ENCODE peak calls at places on chromosomes 12 and 14, in ten cellular contexts. One of them, this sample, is unnamed.

GRCh38 chr12:64864319-64864718 is 39.9 kb downstream of the TBC1D30 start:
- DNase-seq in neural crest cell: no peak
- DNase-seq in breast epithelium: no peak
- DNase-seq in cardiac fibroblast: no peak
- DNase-seq in tibial artery: no peak
- DNase-seq in retinal pigment epithelial cell: no peak
- DNase-seq in adrenal gland: no peak
- DNase-seq in left ventricle myocardium inferior: no peak
- DNase-seq in A549: no peak
- DNase-seq in dorsolateral prefrontal cortex: no peak
- DNase-seq in this sample: no peak

GRCh38 chr12:42386310-42386709 is 60.3 kb downstream of the PPHLN1 start:
- DNase-seq in tibial artery: no peak
- DNase-seq in breast epithelium: no peak
- DNase-seq in adrenal gland: no peak
- DNase-seq in cardiac fibroblast: no peak
- DNase-seq in A549: no peak
- DNase-seq in retinal pigment epithelial cell: no peak
- DNase-seq in dorsolateral prefrontal cortex: no peak
- DNase-seq in left ventricle myocardium inferior: no peak
- DNase-seq in neural crest cell: no peak
- DNase-seq in this sample: no peak

GRCh38 chr12:75868501-75868900 is 163.1 kb downstream of the PHLDA1 start:
- DNase-seq in neural crest cell: no peak
- DNase-seq in cardiac fibroblast: no peak
- DNase-seq in breast epithelium: no peak
- DNase-seq in left ventricle myocardium inferior: peak
- DNase-seq in adrenal gland: no peak
- DNase-seq in tibial artery: no peak
- DNase-seq in A549: no peak
- DNase-seq in dorsolateral prefrontal cortex: peak
- DNase-seq in retinal pigment epithelial cell: no peak
- DNase-seq in this sample: no peak

GRCh38 chr12:69360348-69360672 is 767 bp downstream of the YEATS4 start:
- DNase-seq in cardiac fibroblast: no peak
- DNase-seq in retinal pigment epithelial cell: no peak
- DNase-seq in adrenal gland: no peak
- DNase-seq in tibial artery: no peak
- DNase-seq in dorsolateral prefrontal cortex: no peak
- DNase-seq in breast epithelium: no peak
- DNase-seq in left ventricle myocardium inferior: no peak
- DNase-seq in A549: no peak
- DNase-seq in neural crest cell: no peak
- DNase-seq in this sample: no peak

GRCh38 chr14:60061371-60061770 is 30.4 kb upstream of the PCNX4 start:
- DNase-seq in cardiac fibroblast: peak
- DNase-seq in neural crest cell: no peak
- DNase-seq in left ventricle myocardium inferior: no peak
- DNase-seq in adrenal gland: no peak
- DNase-seq in A549: no peak
- DNase-seq in breast epithelium: no peak
- DNase-seq in retinal pigment epithelial cell: no peak
- DNase-seq in tibial artery: no peak
- DNase-seq in dorsolateral prefrontal cortex: no peak
- DNase-seq in this sample: no peak

GRCh38 chr12:121955258-121956040 is 37.1 kb downstream of the CFAP251 start:
- DNase-seq in adrenal gland: no peak
- DNase-seq in retinal pigment epithelial cell: no peak
- DNase-seq in breast epithelium: no peak
- DNase-seq in dorsolateral prefrontal cortex: no peak
- DNase-seq in A549: no peak
- DNase-seq in neural crest cell: no peak
- DNase-seq in tibial artery: no peak
- DNase-seq in cardiac fibroblast: peak
- DNase-seq in left ventricle myocardium inferior: no peak
- DNase-seq in this sample: no peak

GRCh38 chr12:108689314-108690190 is 41.8 kb downstream of the CORO1C start:
- DNase-seq in cardiac fibroblast: peak
- DNase-seq in retinal pigment epithelial cell: no peak
- DNase-seq in breast epithelium: no peak
- DNase-seq in tibial artery: peak
- DNase-seq in left ventricle myocardium inferior: no peak
- DNase-seq in neural crest cell: peak
- DNase-seq in dorsolateral prefrontal cortex: no peak
- DNase-seq in A549: no peak
- DNase-seq in adrenal gland: peak
- DNase-seq in this sample: no peak

GRCh38 chr14:49194067-49194466 is 392.1 kb downstream of the RPS29 start:
- DNase-seq in left ventricle myocardium inferior: no peak
- DNase-seq in neural crest cell: no peak
- DNase-seq in A549: no peak
- DNase-seq in adrenal gland: no peak
- DNase-seq in retinal pigment epithelial cell: no peak
- DNase-seq in cardiac fibroblast: no peak
- DNase-seq in tibial artery: peak
- DNase-seq in dorsolateral prefrontal cortex: peak
- DNase-seq in breast epithelium: no peak
- DNase-seq in this sample: no peak

GRCh38 chr12:92144631-92145480 is 790 bp downstream of the BTG1 start:
- DNase-seq in adrenal gland: peak
- DNase-seq in retinal pigment epithelial cell: no peak
- DNase-seq in dorsolateral prefrontal cortex: peak
- DNase-seq in neural crest cell: peak
- DNase-seq in tibial artery: peak
- DNase-seq in left ventricle myocardium inferior: peak
- DNase-seq in cardiac fibroblast: peak
- DNase-seq in A549: no peak
- DNase-seq in breast epithelium: peak
- DNase-seq in this sample: no peak

GRCh38 chr12:8667280-8667679 is 4.7 kb upstream of the MFAP5 start:
- DNase-seq in A549: no peak
- DNase-seq in retinal pigment epithelial cell: no peak
- DNase-seq in cardiac fibroblast: no peak
- DNase-seq in left ventricle myocardium inferior: no peak
- DNase-seq in adrenal gland: no peak
- DNase-seq in tibial artery: no peak
- DNase-seq in dorsolateral prefrontal cortex: no peak
- DNase-seq in breast epithelium: no peak
- DNase-seq in neural crest cell: no peak
- DNase-seq in this sample: no peak

GRCh38 chr14:37251778-37252177 is 54.0 kb downstream of the MIPOL1 start:
- DNase-seq in left ventricle myocardium inferior: no peak
- DNase-seq in cardiac fibroblast: no peak
- DNase-seq in retinal pigment epithelial cell: no peak
- DNase-seq in A549: no peak
- DNase-seq in adrenal gland: no peak
- DNase-seq in breast epithelium: no peak
- DNase-seq in neural crest cell: no peak
- DNase-seq in tibial artery: no peak
- DNase-seq in dorsolateral prefrontal cortex: no peak
- DNase-seq in this sample: no peak

GRCh38 chr14:20680843-20681347 is 3.5 kb upstream of the RNASE4 start:
- DNase-seq in cardiac fibroblast: no peak
- DNase-seq in adrenal gland: no peak
- DNase-seq in A549: no peak
- DNase-seq in breast epithelium: no peak
- DNase-seq in left ventricle myocardium inferior: no peak
- DNase-seq in retinal pigment epithelial cell: no peak
- DNase-seq in dorsolateral prefrontal cortex: no peak
- DNase-seq in neural crest cell: no peak
- DNase-seq in tibial artery: no peak
- DNase-seq in this sample: no peak

GRCh38 chr12:6541371-6542165 is 7.3 kb downstream of the GAPDH start:
- DNase-seq in cardiac fibroblast: no peak
- DNase-seq in retinal pigment epithelial cell: no peak
- DNase-seq in breast epithelium: no peak
- DNase-seq in dorsolateral prefrontal cortex: no peak
- DNase-seq in tibial artery: no peak
- DNase-seq in A549: no peak
- DNase-seq in neural crest cell: no peak
- DNase-seq in left ventricle myocardium inferior: no peak
- DNase-seq in adrenal gland: no peak
- DNase-seq in this sample: no peak

DNA sequence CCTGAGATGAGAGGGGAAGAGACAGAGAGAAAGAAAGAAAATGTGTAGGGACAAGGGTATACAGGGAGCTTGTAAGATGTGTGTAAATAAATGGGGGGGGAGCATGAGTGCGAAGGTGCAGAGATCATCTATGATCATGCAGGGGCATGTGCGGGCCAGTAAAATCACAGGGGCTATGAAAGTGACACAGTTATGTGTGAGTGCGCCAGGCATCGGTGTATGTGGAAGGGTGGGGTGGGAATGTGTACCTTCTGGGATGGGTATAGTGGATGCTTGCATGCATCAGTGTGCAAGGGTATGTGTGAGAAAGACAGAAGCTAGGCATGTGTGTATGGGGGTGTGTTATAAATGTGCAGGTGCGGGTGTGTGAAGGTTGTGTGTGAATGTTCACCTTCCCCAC is 18.4 kb upstream of the KRT78 start:
- DNase-seq in breast epithelium: no peak
- DNase-seq in dorsolateral prefrontal cortex: no peak
- DNase-seq in adrenal gland: no peak
- DNase-seq in left ventricle myocardium inferior: no peak
- DNase-seq in tibial artery: no peak
- DNase-seq in cardiac fibroblast: no peak
- DNase-seq in retinal pigment epithelial cell: no peak
- DNase-seq in neural crest cell: no peak
- DNase-seq in A549: no peak
- DNase-seq in this sample: no peak
- TF ChIP-seq CTCF in breast epithelium: no peak
- TF ChIP-seq CTCF in dorsolateral prefrontal cortex: no peak
- TF ChIP-seq CTCF in adrenal gland: no peak
- TF ChIP-seq CTCF in left ventricle myocardium inferior: no peak
- TF ChIP-seq CTCF in tibial artery: no peak
- TF ChIP-seq CTCF in cardiac fibroblast: no peak
- TF ChIP-seq CTCF in retinal pigment epithelial cell: no peak
- TF ChIP-seq CTCF in neural crest cell: no peak
- TF ChIP-seq CTCF in A549: no peak
- TF ChIP-seq CTCF in this sample: no peak

DNA sequence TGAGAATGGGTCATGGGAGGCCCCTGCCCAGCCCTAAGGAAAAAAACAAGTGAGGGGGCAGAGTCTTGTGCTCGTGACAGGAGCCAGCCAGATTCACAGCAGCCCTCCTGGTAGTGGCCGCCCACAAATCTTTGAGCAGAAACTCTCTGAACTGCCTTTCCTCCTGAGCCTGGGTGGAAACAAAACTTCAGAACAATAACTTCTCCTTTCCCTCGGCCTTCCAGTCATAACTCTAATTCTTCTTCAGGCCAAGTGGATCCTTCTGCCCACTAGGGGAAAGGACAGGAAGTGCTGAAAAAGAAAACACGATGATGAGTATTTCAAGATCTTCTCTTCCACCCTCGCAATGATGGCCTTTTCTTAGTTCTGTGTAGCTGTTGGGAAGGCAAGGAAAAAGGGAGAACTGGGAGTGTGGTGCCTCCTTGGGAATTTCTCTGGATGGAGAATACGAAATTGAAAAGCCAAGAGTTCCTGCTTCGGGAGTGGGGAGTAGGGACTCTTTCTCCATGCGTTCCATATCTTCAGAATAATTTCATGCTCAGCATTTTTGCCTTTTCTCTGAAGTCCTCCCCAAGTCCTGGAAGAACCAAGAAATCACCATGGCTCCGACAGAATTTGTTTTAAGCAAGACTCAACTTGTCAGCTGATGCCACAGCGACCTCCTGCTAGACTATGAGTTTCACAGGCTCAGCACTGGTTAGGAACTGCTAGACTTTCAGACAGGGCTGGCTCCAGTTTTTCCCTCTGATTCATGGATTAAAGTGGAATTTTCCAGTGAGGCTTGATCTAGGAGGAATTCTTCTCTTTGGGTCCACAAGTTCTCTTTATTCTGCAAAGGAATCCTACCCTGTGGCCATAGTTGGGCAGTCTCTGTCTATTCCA is 188.9 kb downstream of the CAND1 start:
- DNase-seq in tibial artery: no peak
- DNase-seq in cardiac fibroblast: peak
- DNase-seq in dorsolateral prefrontal cortex: no peak
- DNase-seq in adrenal gland: no peak
- DNase-seq in left ventricle myocardium inferior: no peak
- DNase-seq in neural crest cell: no peak
- DNase-seq in A549: no peak
- DNase-seq in breast epithelium: no peak
- DNase-seq in retinal pigment epithelial cell: no peak
- DNase-seq in this sample: no peak
- TF ChIP-seq CTCF in tibial artery: peak
- TF ChIP-seq CTCF in cardiac fibroblast: peak
- TF ChIP-seq CTCF in dorsolateral prefrontal cortex: no peak
- TF ChIP-seq CTCF in adrenal gland: peak
- TF ChIP-seq CTCF in left ventricle myocardium inferior: peak
- TF ChIP-seq CTCF in neural crest cell: peak
- TF ChIP-seq CTCF in A549: no peak
- TF ChIP-seq CTCF in breast epithelium: no peak
- TF ChIP-seq CTCF in retinal pigment epithelial cell: peak
- TF ChIP-seq CTCF in this sample: peak

DNA sequence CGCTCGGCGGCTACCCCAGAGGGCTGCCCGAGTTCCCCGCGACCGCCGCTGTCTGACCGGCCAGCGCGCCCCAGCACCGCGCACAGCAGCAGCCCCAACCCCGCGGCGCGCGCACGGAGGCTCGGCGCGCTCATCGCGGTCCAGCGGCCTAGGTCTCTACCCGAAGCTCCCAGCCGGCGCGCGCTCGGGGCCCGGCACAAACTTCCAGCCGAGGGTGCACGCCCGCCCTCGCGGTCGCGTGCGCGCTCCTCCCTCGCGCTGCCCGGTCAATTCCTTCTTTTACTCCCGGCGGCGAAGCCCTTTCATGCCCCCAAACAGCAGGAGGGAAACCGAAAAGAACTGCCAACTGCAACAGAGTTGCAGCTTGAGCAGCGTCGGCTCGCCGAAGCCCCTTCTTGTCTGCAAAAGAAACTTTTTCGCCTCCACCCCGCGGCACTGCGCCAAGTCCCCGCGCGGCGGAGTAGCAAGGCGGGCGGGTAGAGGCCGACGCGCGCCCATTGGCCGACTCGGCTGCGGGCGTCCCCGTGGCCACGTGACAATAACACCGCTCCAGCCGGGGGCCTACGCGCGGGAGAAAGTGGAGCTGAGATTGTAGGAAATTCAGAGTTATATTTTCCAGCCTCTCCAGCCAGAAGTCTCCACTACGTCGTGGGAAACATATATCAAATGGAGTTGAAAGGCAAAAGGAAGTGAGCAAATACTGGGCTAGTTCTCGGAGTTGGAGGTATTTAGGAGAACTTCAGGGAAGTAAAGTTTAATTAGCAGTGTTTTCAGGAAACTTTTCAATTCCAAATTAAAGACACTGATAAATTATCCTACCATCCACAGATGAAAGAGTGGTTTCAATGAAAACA is at the start of gene LRIG3:
- DNase-seq in breast epithelium: peak
- DNase-seq in left ventricle myocardium inferior: peak
- DNase-seq in A549: peak
- DNase-seq in tibial artery: peak
- DNase-seq in cardiac fibroblast: peak
- DNase-seq in dorsolateral prefrontal cortex: peak
- DNase-seq in adrenal gland: peak
- DNase-seq in neural crest cell: peak
- DNase-seq in retinal pigment epithelial cell: peak
- DNase-seq in this sample: peak
- TF ChIP-seq CTCF in breast epithelium: peak
- TF ChIP-seq CTCF in left ventricle myocardium inferior: peak
- TF ChIP-seq CTCF in A549: no peak
- TF ChIP-seq CTCF in tibial artery: no peak
- TF ChIP-seq CTCF in cardiac fibroblast: no peak
- TF ChIP-seq CTCF in dorsolateral prefrontal cortex: no peak
- TF ChIP-seq CTCF in adrenal gland: no peak
- TF ChIP-seq CTCF in neural crest cell: peak
- TF ChIP-seq CTCF in retinal pigment epithelial cell: no peak
- TF ChIP-seq CTCF in this sample: peak

GRCh38 chr12:111334393-111334915 is 34.4 kb downstream of the PHETA1 start:
- DNase-seq in A549: no peak
- DNase-seq in cardiac fibroblast: no peak
- DNase-seq in neural crest cell: no peak
- DNase-seq in left ventricle myocardium inferior: no peak
- DNase-seq in dorsolateral prefrontal cortex: no peak
- DNase-seq in adrenal gland: no peak
- DNase-seq in retinal pigment epithelial cell: no peak
- DNase-seq in breast epithelium: no peak
- DNase-seq in tibial artery: no peak
- DNase-seq in this sample: no peak
- TF ChIP-seq CTCF in A549: no peak
- TF ChIP-seq CTCF in cardiac fibroblast: no peak
- TF ChIP-seq CTCF in neural crest cell: no peak
- TF ChIP-seq CTCF in left ventricle myocardium inferior: no peak
- TF ChIP-seq CTCF in dorsolateral prefrontal cortex: no peak
- TF ChIP-seq CTCF in adrenal gland: no peak
- TF ChIP-seq CTCF in retinal pigment epithelial cell: no peak
- TF ChIP-seq CTCF in breast epithelium: no peak
- TF ChIP-seq CTCF in tibial artery: no peak
- TF ChIP-seq CTCF in this sample: no peak